ENCODE peak calls at places on chromosome 11, in ten cellular contexts. Z, C, R, Q, J, P, G, K, O and L are unnamed samples.
A peak's percentile ranks its signal among the peaks of the same experiment; 100 is the strongest.

GRCh38 chr11:16966633-16967346 is 47.4 kb downstream of the PLEKHA7 start:
- DNase-seq in Q (no peak), Z (no peak), K (no peak), G (no peak), C (no peak), O (no peak), R (peak; percentile 74), J (no peak), P (no peak), L (no peak)

GRCh38 chr11:129067454-129067853 is 124.7 kb downstream of the ARHGAP32 start:
- DNase-seq in R (no peak), P (no peak), K (no peak), J (peak; percentile 16), O (no peak), Z (no peak), Q (peak; percentile 10), G (peak; percentile 56), C (no peak), L (peak; percentile 16)

GRCh38 chr11:130588471-130588870 is 140.0 kb downstream of the ADAMTS15 start:
- DNase-seq in Q (no peak), G (peak; percentile 25), Z (no peak), O (no peak), J (no peak), R (no peak), K (no peak), C (no peak), P (no peak), L (no peak)

GRCh38 chr11:126583101-126583500 is 227.6 kb downstream of the ST3GAL4 start:
- DNase-seq in G (no peak), P (no peak), C (no peak), Z (no peak), J (no peak), O (no peak), K (no peak), Q (no peak), R (no peak), L (no peak)

GRCh38 chr11:86147004-86147403 is 78.1 kb upstream of the PICALM start:
- DNase-seq in Z (no peak), P (no peak), Q (no peak), O (no peak), C (no peak), K (no peak), G (no peak), J (no peak), R (no peak), L (no peak)

GRCh38 chr11:1852885-1853284 is at the start of gene LSP1:
- DNase-seq in R (peak; percentile 80), P (no peak), C (no peak), G (no peak), J (no peak), Q (no peak), K (no peak), O (no peak), Z (no peak), L (no peak)

GRCh38 chr11:8699903-8700302 is 17.3 kb downstream of the RPL27A start:
- DNase-seq in P (no peak), Q (peak; percentile 52), Z (no peak), J (peak; percentile 63), C (no peak), G (peak; percentile 43), O (peak; percentile 86), K (no peak), R (peak; percentile 33), L (peak; percentile 73)

GRCh38 chr11:21465920-21466319 is 727.0 kb upstream of the ANO5 start:
- DNase-seq in K (no peak), R (no peak), G (no peak), J (no peak), C (no peak), Z (no peak), P (no peak), O (no peak), Q (no peak), L (no peak)

GRCh38 chr11:66363187-66363601 is 8.4 kb downstream of the SLC29A2 start:
- DNase-seq in Q (no peak), R (no peak), P (no peak), G (no peak), Z (peak; percentile 44), J (no peak), C (no peak), K (no peak), O (peak; percentile 57), L (no peak)

GRCh38 chr11:66362481-66363147 is 8.9 kb downstream of the SLC29A2 start:
- DNase-seq in P (no peak), K (no peak), O (no peak), Z (peak; percentile 12), Q (no peak), C (no peak), J (no peak), R (no peak), G (no peak), L (no peak)

GRCh38 chr11:66365711-66366619 is 5.6 kb downstream of the SLC29A2 start:
- DNase-seq in C (no peak), G (no peak), J (no peak), K (no peak), P (no peak), Q (no peak), Z (peak; percentile 56), R (no peak), O (peak; percentile 46), L (no peak)

GRCh38 chr11:66365166-66365565 is 6.4 kb downstream of the SLC29A2 start:
- DNase-seq in J (no peak), Q (no peak), Z (no peak), C (no peak), O (no peak), G (no peak), K (no peak), P (no peak), R (no peak), L (no peak)

GRCh38 chr11:66363805-66364535 is 7.6 kb downstream of the SLC29A2 start:
- DNase-seq in R (peak; percentile 74), G (peak; percentile 71), C (no peak), Q (peak; percentile 28), J (peak; percentile 30), K (peak; percentile 64), O (peak; percentile 94), Z (peak; percentile 79), P (no peak), L (peak; percentile 23)
- TF ChIP-seq CTCF in R (peak; percentile 64), G (peak; percentile 90), C (peak; percentile 36), Q (peak; percentile 68), J (peak; percentile 75), K (peak; percentile 58), O (peak; percentile 60), Z (peak; percentile 46), P (no peak), L (peak; percentile 58)

GRCh38 chr11:102451693-102452460 is 688 bp downstream of the TMEM123 start:
- DNase-seq in J (peak; percentile 48), Z (peak; percentile 82), O (peak; percentile 92), K (peak; percentile 57), R (peak; percentile 82), G (peak; percentile 67), P (peak; percentile 53), Q (peak; percentile 41), C (peak; percentile 73), L (peak; percentile 35)

GRCh38 chr11:102448869-102449224 is 3.7 kb downstream of the TMEM123 start:
- DNase-seq in P (no peak), O (no peak), Z (no peak), C (no peak), K (no peak), J (peak; percentile 64), Q (no peak), G (no peak), R (no peak), L (no peak)

GRCh38 chr11:102447941-102448868 is 4.4 kb downstream of the TMEM123 start:
- DNase-seq in K (no peak), C (no peak), O (no peak), R (no peak), J (no peak), P (no peak), Q (no peak), G (no peak), Z (no peak), L (no peak)

GRCh38 chr11:102451041-102451692 is 1.4 kb downstream of the TMEM123 start:
- DNase-seq in J (no peak), Q (no peak), G (no peak), C (no peak), R (no peak), Z (no peak), P (no peak), K (no peak), O (no peak), L (no peak)

GRCh38 chr11:102449651-102450570 is 2.7 kb downstream of the TMEM123 start:
- DNase-seq in O (no peak), P (no peak), Q (no peak), K (no peak), Z (no peak), C (no peak), R (no peak), G (no peak), J (no peak), L (peak; percentile 33)
- H3K4me3 ChIP-seq in O (no peak overlapping the region), P (no peak overlapping the region), Q (no peak overlapping the region), K (peak overlapping the region; percentile 80), Z (no peak overlapping the region), C (no peak overlapping the region), R (no peak overlapping the region), G (peak overlapping the region; percentile 81), J (no peak overlapping the region), L (no peak overlapping the region)

DNA sequence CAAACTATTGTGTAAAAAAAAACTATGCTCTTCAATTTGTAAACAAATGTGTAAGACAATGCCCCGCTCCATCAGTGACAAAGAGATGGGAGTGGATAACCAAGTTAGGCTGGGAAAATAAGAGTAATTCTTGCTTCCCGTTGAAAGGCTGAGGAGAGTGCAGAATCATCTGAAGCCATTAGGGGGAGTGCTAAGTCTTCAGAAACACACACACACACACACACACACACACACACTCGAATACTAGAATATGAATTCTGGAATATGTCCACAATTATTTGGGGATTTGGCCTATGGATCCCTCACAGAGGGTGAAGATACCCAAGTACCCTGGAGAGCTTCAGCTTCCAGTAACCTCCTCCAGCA is 27.8 kb upstream of the ROBO3 start:
- DNase-seq in P (no peak), J (peak; percentile 94), O (peak; percentile 93), Z (no peak), G (peak; percentile 93), R (no peak), C (no peak), Q (peak; percentile 91), K (peak; percentile 86), L (peak; percentile 93)
- TF ChIP-seq CTCF in P (no peak), J (peak; percentile 77), O (peak; percentile 65), Z (no peak), G (peak; percentile 69), R (no peak), C (peak; percentile 25), Q (peak; percentile 73), K (no peak), L (peak; percentile 79)

GRCh38 chr11:30329150-30329940 is 6.4 kb downstream of the ARL14EP start:
- DNase-seq in J (no peak), Q (peak; percentile 9), P (no peak), C (no peak), K (no peak), G (no peak), Z (no peak), O (peak; percentile 27), R (no peak), L (no peak)

GRCh38 chr11:30322826-30323710 is at the start of gene ARL14EP:
- DNase-seq in G (peak; percentile 93), Z (peak; percentile 91), J (peak; percentile 98), Q (peak; percentile 95), K (peak; percentile 98), R (peak; percentile 94), C (peak; percentile 96), O (peak; percentile 79), P (peak; percentile 87), L (peak; percentile 98)

GRCh38 chr11:30326911-30327310 is 4.0 kb downstream of the ARL14EP start:
- DNase-seq in J (no peak), O (peak; percentile 38), P (no peak), Q (no peak), C (no peak), Z (no peak), G (no peak), K (no peak), R (no peak), L (no peak)

GRCh38 chr11:30328676-30329075 is 5.8 kb downstream of the ARL14EP start:
- DNase-seq in C (no peak), Z (no peak), K (no peak), R (no peak), P (no peak), O (no peak), J (peak; percentile 63), G (no peak), Q (peak; percentile 12), L (peak; percentile 18)

DNA sequence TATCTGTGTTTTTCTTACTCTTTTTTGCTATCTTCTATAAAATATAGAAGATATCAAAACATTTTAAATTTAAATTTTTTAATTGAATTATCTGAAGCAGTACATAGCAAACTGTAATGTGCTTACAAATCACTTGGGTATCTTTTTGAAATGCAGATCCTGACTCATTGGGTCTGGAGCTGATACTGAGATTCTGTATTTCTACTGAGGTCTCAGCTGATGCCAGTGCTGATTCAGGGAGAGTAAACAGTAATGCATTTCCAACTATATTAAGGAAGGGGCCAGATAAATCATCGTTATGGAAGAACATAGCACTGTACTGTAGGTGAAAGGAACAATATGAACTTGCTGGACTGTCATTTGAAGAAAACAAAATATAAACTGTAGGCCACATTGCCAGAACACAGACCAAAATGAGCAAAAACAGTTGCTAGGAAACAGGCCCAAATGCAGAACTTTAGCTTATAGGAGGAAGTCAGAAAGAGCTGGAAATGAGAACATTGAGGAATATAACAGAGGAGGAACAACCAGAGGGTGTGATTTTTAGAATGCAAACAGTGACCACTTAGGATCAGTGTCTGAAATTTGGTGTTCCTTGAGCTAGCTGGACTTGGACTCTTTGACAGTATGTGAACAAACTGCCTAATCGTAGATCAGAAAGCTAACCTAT is 3.3 kb downstream of the ARL14EP start:
- DNase-seq in R (no peak), C (no peak), G (peak; percentile 9), K (no peak), Q (peak; percentile 60), P (no peak), O (peak; percentile 43), J (peak; percentile 35), Z (no peak), L (no peak)
- H3K4me3 ChIP-seq in R (no peak overlapping the region), C (no peak overlapping the region), G (no peak overlapping the region), K (no peak overlapping the region), Q (no peak overlapping the region), P (no peak overlapping the region), O (no peak overlapping the region), J (no peak overlapping the region), Z (no peak overlapping the region), L (no peak overlapping the region)